ENCODE peak calls at places on chromosome 1, in six cellular contexts. K is HFF-Myc; C is effector memory CD4-positive, alpha-beta T cell; L is GM04503; G is stimulated activated CD4-positive, alpha-beta T cell treated with anti-CD3 and anti-CD28 coated beads, TNF-alpha, amount 100 ng/mL, for 1 hour; N is T-helper 17 cell. V is an unnamed sample.
A peak's percentile ranks its signal among the peaks of the same experiment; 100 is the strongest.

GRCh38 chr1:26164036-26164927 is 4.5 kb downstream of the C1orf232 start:
- DNase-seq in G (no peak), K (no peak), C (no peak), L (no peak), N (peak; percentile 63), V (no peak)

GRCh38 chr1:221439734-221440436 is 302.0 kb downstream of the DUSP10 start:
- DNase-seq in L (peak; percentile 95), K (peak; percentile 91), G (no peak), N (no peak), C (peak; percentile 4), V (peak; percentile 78)

GRCh38 chr1:37265786-37266667 is 208.4 kb upstream of the ZC3H12A start:
- DNase-seq in K (no peak), N (no peak), C (no peak), G (no peak), L (no peak), V (no peak)

GRCh38 chr1:226884966-226885820 is 14.8 kb downstream of the PSEN2 start:
- DNase-seq in N (no peak), C (no peak), K (no peak), G (no peak), L (no peak), V (no peak)

GRCh38 chr1:176954242-176954641 is 210.3 kb downstream of the ASTN1 start:
- DNase-seq in K (no peak), N (no peak), C (no peak), G (no peak), L (no peak), V (no peak)

GRCh38 chr1:89051300-89051943 is 13.6 kb downstream of the GBP1 start:
- DNase-seq in G (no peak), K (no peak), L (no peak), C (no peak), N (no peak), V (no peak)

GRCh38 chr1:155124503-155125463 is 2.9 kb upstream of the EFNA1 start:
- DNase-seq in N (no peak), L (no peak), C (no peak), G (no peak), K (no peak), V (no peak)

GRCh38 chr1:115112496-115113375 is 23.4 kb upstream of the TSPAN2 start:
- DNase-seq in K (no peak), G (no peak), C (peak; percentile 20), N (peak; percentile 46), L (no peak), V (no peak)

V was measured in skeletal muscle cell.